ENCODE peak calls at places on chromosomes 5 and 9, in four cellular contexts. B is neural crest cell; V is stimulated activated CD8-positive, alpha-beta memory T cell treated with anti-CD3 and anti-CD28 coated beads, Interleukin-4, amount 100 ng/mL, for 4 hours; Q is foreskin fibroblast. J is an unnamed sample.

GRCh38 chr5:90037646-90038045 is 371.9 kb downstream of the CETN3 start:
- DNase-seq in Q (no peak), B (no peak), V (no peak), J (peak; percentile 52)

GRCh38 chr9:18996191-18996590 is 36.8 kb downstream of the SAXO1 start:
- DNase-seq in B (no peak), V (no peak), Q (peak; percentile 10), J (no peak)

GRCh38 chr9:76808636-76809035 is 44.4 kb downstream of the PCA3 start:
- DNase-seq in B (no peak), Q (no peak), V (no peak), J (no peak)

GRCh38 chr9:75200892-75201470 is 112.7 kb downstream of the OSTF1 start:
- DNase-seq in Q (no peak), B (peak; percentile 18), V (no peak), J (no peak)

GRCh38 chr5:149618581-149619248 is 37.4 kb downstream of the ARHGEF37 start:
- DNase-seq in V (no peak), Q (peak; percentile 48), B (peak; percentile 36), J (peak; percentile 52)

GRCh38 chr5:81819556-81820314 is 68.8 kb upstream of the SSBP2 start:
- DNase-seq in Q (peak; percentile 46), B (no peak), V (no peak), J (no peak)

GRCh38 chr5:111394580-111394979 is 117.8 kb downstream of the STARD4 start:
- DNase-seq in B (no peak), Q (peak; percentile 43), V (no peak), J (peak; percentile 25)

GRCh38 chr5:30693326-30693725 is 500.2 kb upstream of the CDH6 start:
- DNase-seq in Q (no peak), B (no peak), V (no peak), J (no peak)

GRCh38 chr9:92476962-92477361 is 5.3 kb downstream of the ASPN start:
- DNase-seq in Q (no peak), B (no peak), V (no peak), J (no peak)

GRCh38 chr9:137262909-137263285 is 7.8 kb downstream of the NELFB start:
- DNase-seq in Q (no peak), V (no peak), B (no peak), J (no peak)

GRCh38 chr5:40401965-40402364 is 277.8 kb upstream of the PTGER4 start:
- DNase-seq in B (no peak), V (no peak), Q (peak; percentile 56), J (no peak)

GRCh38 chr9:101561740-101562139 is 28.1 kb downstream of the RNF20 start:
- DNase-seq in V (no peak), B (no peak), Q (no peak), J (no peak)

GRCh38 chr5:6461006-6461405 is 12.3 kb downstream of the UBE2QL1 start:
- DNase-seq in B (no peak), Q (no peak), V (no peak), J (no peak)

GRCh38 chr5:133794771-133795391 is 173.5 kb downstream of the C5orf15 start:
- DNase-seq in V (no peak), Q (no peak), B (no peak), J (no peak)

GRCh38 chr5:61675015-61675692 is 343.1 kb downstream of the ZSWIM6 start:
- DNase-seq in B (peak; percentile 31), Q (no peak), V (no peak), J (no peak)

GRCh38 chr5:430214-430925 is 12.6 kb upstream of the EXOC3 start:
- DNase-seq in V (no peak), Q (no peak), B (no peak), J (no peak)

GRCh38 chr5:132751444-132751843 is 4.2 kb downstream of the CCNI2 start:
- DNase-seq in Q (peak; percentile 47), V (no peak), B (no peak), J (no peak)